ENCODE peak calls at places on chromosomes 2 and 18, in seven cellular contexts. W is brain microvascular endothelial cell, Q is heart left ventricle, O is GM10248, S is BJ, A is AG04450, B is nephron progenitor cell. Y is an unnamed sample.

GRCh38 chr2:154623819-154624218 is 74.7 kb upstream of the KCNJ3 start:
- DNase-seq in W (peak; percentile 10), Q (no peak), O (peak; percentile 8), S (no peak), A (no peak), B (peak; percentile 44), Y (peak; percentile 6)

GRCh38 chr2:88826399-88826798 is 134.9 kb downstream of the RPIA start:
- DNase-seq in W (no peak), Q (no peak), O (no peak), S (no peak), A (no peak), B (no peak), Y (no peak)

GRCh38 chr2:61016392-61017002 is 1.0 kb upstream of the PEX13 start:
- DNase-seq in W (no peak), Q (no peak), O (peak; percentile 37), S (no peak), A (no peak), B (no peak), Y (peak; percentile 36)

GRCh38 chr2:27154990-27155615 is 6.3 kb downstream of the TCF23 start:
- DNase-seq in W (no peak), Q (no peak), O (no peak), S (no peak), A (no peak), B (no peak), Y (no peak)

GRCh38 chr2:147686365-147686764 is 158.5 kb upstream of the ACVR2A start:
- DNase-seq in W (no peak), Q (peak; percentile 49), O (no peak), S (no peak), A (no peak), B (no peak), Y (no peak)

GRCh38 chr2:161414385-161415040 is 1.6 kb upstream of the TBR1 start:
- DNase-seq in W (no peak), Q (peak; percentile 70), O (peak; percentile 42), S (no peak), A (no peak), B (peak; percentile 67), Y (peak; percentile 31)

GRCh38 chr2:39837856-39838453 is 58.9 kb upstream of the THUMPD2 start:
- DNase-seq in W (peak; percentile 53), Q (no peak), O (peak; percentile 41), S (no peak), A (peak; percentile 11), B (peak; percentile 26), Y (peak; percentile 33)

GRCh38 chr2:105409717-105410116 is 10.9 kb upstream of the FHL2 start:
- DNase-seq in W (no peak), Q (peak; percentile 79), O (no peak), S (peak; percentile 75), A (peak; percentile 66), B (no peak), Y (no peak)

GRCh38 chr2:191114403-191114886 is 36.3 kb downstream of the STAT4 start:
- DNase-seq in W (peak; percentile 14), Q (no peak), O (peak; percentile 48), S (no peak), A (no peak), B (no peak), Y (peak; percentile 43)

GRCh38 chr18:10101293-10101701 is 187.5 kb downstream of the VAPA start:
- DNase-seq in W (peak; percentile 10), Q (no peak), O (no peak), S (no peak), A (no peak), B (no peak), Y (no peak)

GRCh38 chr2:215784371-215784783 is 229.0 kb downstream of the MREG start:
- DNase-seq in W (peak; percentile 52), Q (no peak), O (no peak), S (peak; percentile 85), A (peak; percentile 84), B (no peak), Y (no peak)

GRCh38 chr2:238475571-238475970 is 48.8 kb downstream of the ASB1 start:
- DNase-seq in W (no peak), Q (no peak), O (no peak), S (no peak), A (no peak), B (no peak), Y (no peak)

GRCh38 chr2:47655563-47655880 is 127.4 kb upstream of the MSH6 start:
- DNase-seq in W (no peak), Q (no peak), O (no peak), S (no peak), A (no peak), B (no peak), Y (no peak)

GRCh38 chr18:56294484-56295183 is 343.8 kb downstream of the TXNL1 start:
- DNase-seq in W (no peak), Q (no peak), O (no peak), S (no peak), A (no peak), B (no peak), Y (no peak)

GRCh38 chr2:20450201-20451108 is 3.6 kb downstream of the RHOB start:
- DNase-seq in W (peak; percentile 78), Q (no peak), O (no peak), S (peak; percentile 67), A (peak; percentile 45), B (no peak), Y (no peak)

GRCh38 chr2:23689131-23689700 is 237.7 kb downstream of the ATAD2B start:
- DNase-seq in W (no peak), Q (peak; percentile 58), O (no peak), S (no peak), A (no peak), B (no peak), Y (no peak)

GRCh38 chr2:42342061-42342794 is 18.8 kb downstream of the COX7A2L start:
- DNase-seq in W (peak; percentile 94), Q (no peak), O (no peak), S (peak; percentile 70), A (peak; percentile 51), B (peak; percentile 56), Y (no peak)

GRCh38 chr2:40531359-40531758 is 79.5 kb upstream of the SLC8A1 start:
- DNase-seq in W (no peak), Q (no peak), O (no peak), S (no peak), A (no peak), B (no peak), Y (no peak)

GRCh38 chr18:58507881-58508280 is 121.0 kb downstream of the ALPK2 start:
- DNase-seq in W (no peak), Q (no peak), O (no peak), S (no peak), A (no peak), B (no peak), Y (no peak)
- TF ChIP-seq CTCF in W (no peak), Q (no peak), O (no peak), S (no peak), A (no peak), B (no peak), Y (no peak)

GRCh38 chr2:85719609-85720240 is 25.6 kb downstream of the GNLY start:
- DNase-seq in W (no peak), Q (no peak), O (no peak), S (no peak), A (no peak), B (no peak), Y (no peak)
- TF ChIP-seq CTCF in W (no peak), Q (no peak), O (no peak), S (no peak), A (no peak), B (no peak), Y (no peak)

DNA sequence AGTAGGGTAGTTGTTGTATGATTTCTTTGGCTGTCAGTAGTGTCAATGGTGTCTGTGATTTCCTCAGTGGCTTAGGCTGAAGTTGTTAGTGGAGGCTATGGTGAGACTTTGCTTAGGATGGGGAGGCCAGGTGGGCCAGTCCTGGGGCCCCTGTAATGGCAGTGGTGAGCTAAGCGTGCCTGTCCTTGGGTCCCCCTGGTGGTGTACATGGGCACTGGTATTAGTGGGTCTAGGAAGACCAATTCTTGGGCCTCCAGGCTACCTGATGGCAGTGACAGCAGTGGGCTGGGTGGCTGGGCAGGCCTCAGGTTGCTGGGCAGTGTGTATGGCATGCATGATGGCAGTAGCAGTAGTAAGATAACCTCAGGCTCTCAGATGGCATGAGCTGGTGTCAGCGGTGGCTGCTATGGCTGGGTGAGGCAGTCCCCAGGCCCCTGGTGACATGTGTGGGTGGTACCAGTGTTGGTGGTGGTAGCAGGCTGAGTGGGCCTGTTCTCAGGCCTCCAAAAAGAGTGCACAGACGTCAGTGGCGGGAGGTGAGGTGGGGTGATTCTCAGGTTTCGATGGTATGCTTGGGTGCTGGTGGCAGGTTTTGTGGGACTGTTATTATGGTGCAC is 103.2 kb downstream of the KLHL14 start:
- DNase-seq in W (no peak), Q (no peak), O (no peak), S (no peak), A (no peak), B (no peak), Y (no peak)
- TF ChIP-seq CTCF in W (peak; percentile 37), Q (no peak), O (no peak), S (no peak), A (peak; percentile 6), B (peak; percentile 11), Y (peak; percentile 11)

GRCh38 chr2:143513081-143513480 is 383.9 kb downstream of the ARHGAP15 start:
- DNase-seq in W (peak; percentile 72), Q (no peak), O (peak; percentile 14), S (peak; percentile 25), A (peak; percentile 32), B (peak; percentile 33), Y (peak; percentile 12)
- TF ChIP-seq CTCF in W (peak; percentile 93), Q (peak; percentile 77), O (peak; percentile 51), S (peak; percentile 88), A (peak; percentile 93), B (peak; percentile 82), Y (peak; percentile 66)

DNA sequence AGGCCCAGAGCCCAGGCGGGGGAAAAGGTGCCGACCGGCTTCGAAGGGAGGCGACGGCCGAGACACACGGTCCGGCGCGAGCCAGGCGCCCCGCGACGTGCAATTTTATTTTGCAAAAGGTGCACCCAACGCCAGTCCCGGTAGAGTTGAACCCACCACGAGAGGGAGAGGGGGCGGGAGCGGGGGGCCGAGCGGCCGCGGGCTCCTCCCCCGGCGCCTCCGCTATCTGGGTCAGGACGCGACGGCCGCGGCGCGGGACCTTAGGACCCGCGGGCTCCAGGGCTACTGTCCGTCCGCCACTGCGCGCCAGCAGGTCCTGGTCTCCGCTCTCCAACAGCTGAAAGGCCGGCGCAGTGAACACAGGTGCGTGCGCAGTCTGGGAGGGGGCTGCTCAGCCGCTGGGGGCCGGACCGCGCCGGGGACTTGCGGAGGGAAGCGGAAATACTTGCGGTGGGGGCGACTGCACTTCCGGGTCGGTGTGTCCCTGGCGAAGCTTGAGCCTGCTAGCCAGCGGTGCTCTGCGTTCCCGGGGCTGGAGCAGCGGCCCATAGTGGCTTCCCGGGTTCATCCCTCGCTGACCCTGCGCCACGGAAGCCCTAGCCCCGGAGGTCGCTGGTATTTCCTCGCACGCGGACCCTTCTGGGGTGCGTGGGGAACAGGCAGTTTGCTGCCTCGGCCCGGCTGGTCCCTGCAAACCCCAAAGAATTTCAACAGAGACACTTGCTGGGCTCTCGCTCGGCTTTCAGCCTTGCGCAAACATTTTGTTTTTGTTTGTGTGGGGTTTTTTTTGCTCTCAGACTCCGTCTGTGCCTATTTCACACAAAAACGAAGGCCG is at the start of gene RMDN2:
- DNase-seq in W (peak; percentile 79), Q (peak; percentile 96), O (peak; percentile 89), S (peak; percentile 53), A (peak; percentile 81), B (peak; percentile 96), Y (peak; percentile 90)
- TF ChIP-seq CTCF in W (peak; percentile 9), Q (no peak), O (peak; percentile 8), S (peak; percentile 5), A (peak; percentile 21), B (no peak), Y (no peak)

DNA sequence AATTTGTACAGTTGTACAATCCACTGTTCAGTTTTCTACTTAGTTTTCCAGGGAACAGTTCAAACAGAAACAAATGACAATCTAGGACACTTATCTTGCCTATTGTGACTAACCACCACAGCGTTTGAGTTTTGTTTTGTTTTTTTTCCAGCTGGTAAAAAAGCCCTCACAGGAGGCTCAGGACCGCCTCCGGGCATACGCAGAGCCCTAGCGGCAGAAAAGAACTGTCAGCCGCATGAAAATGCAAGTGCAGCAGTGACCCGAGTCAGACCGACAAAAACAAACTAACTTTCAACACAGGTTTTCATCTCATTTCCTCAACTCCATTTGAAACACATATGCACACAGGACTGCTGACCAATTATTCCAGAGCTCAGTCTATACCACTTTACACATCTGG is 68.6 kb downstream of the STEAP3 start:
- DNase-seq in W (peak; percentile 34), Q (no peak), O (no peak), S (no peak), A (no peak), B (no peak), Y (no peak)
- TF ChIP-seq CTCF in W (peak; percentile 65), Q (no peak), O (no peak), S (peak; percentile 8), A (peak; percentile 36), B (no peak), Y (no peak)